ENCODE peak calls at places on chromosome 16, in nine cellular contexts. W is stomach, T is PC-9, E is left ventricle myocardium inferior, P is ovary, K is pancreas, A is adrenal gland, D is mesendoderm, U is kidney. V is an unnamed sample.
A peak's percentile ranks its signal among the peaks of the same experiment; 100 is the strongest.

GRCh38 chr16:48611329-48612137 is 1.6 kb upstream of the N4BP1 start:
- DNase-seq in W (peak; percentile 62), T (peak; percentile 66), E (no peak), P (no peak), K (no peak), A (no peak), D (peak; percentile 89), U (no peak), V (peak; percentile 70)

GRCh38 chr16:27365142-27366089 is 36.6 kb upstream of the IL21R start:
- DNase-seq in W (no peak), T (peak; percentile 92), E (no peak), P (no peak), K (no peak), A (no peak), D (peak; percentile 75), U (no peak), V (no peak)

GRCh38 chr16:56776562-56776961 is 46.6 kb downstream of the NUP93 start:
- DNase-seq in W (peak; percentile 66), T (no peak), E (peak; percentile 17), P (peak; percentile 50), K (peak; percentile 67), A (peak; percentile 38), D (no peak), U (no peak), V (no peak)

GRCh38 chr16:29770250-29770929 is 7.7 kb upstream of the ZG16 start:
- DNase-seq in W (no peak), T (no peak), E (no peak), P (no peak), K (no peak), A (no peak), D (no peak), U (no peak), V (no peak)

GRCh38 chr16:16197966-16198365 is 25.3 kb downstream of the ABCC6 start:
- DNase-seq in W (no peak), T (no peak), E (no peak), P (no peak), K (no peak), A (no peak), D (no peak), U (no peak), V (no peak)

GRCh38 chr16:80585764-80586163 is 45.0 kb downstream of the DYNLRB2 start:
- DNase-seq in W (no peak), T (no peak), E (no peak), P (no peak), K (no peak), A (no peak), D (no peak), U (no peak), V (no peak)

GRCh38 chr16:66079671-66080070 is 286.8 kb upstream of the CDH5 start:
- DNase-seq in W (no peak), T (no peak), E (no peak), P (no peak), K (no peak), A (no peak), D (no peak), U (no peak), V (no peak)

GRCh38 chr16:65121870-65122723 is at the start of gene CDH11:
- DNase-seq in W (peak; percentile 25), T (no peak), E (peak; percentile 60), P (peak; percentile 90), K (peak; percentile 25), A (peak; percentile 38), D (peak; percentile 81), U (peak; percentile 93), V (no peak)

GRCh38 chr16:89455692-89456091 is 34.7 kb downstream of the ANKRD11 start:
- DNase-seq in W (no peak), T (no peak), E (no peak), P (no peak), K (no peak), A (no peak), D (no peak), U (no peak), V (no peak)

GRCh38 chr16:80198995-80199299 is 341.8 kb upstream of the DYNLRB2 start:
- DNase-seq in W (no peak), T (no peak), E (no peak), P (no peak), K (no peak), A (no peak), D (no peak), U (no peak), V (no peak)

GRCh38 chr16:89066746-89067145 is 26.9 kb upstream of the ACSF3 start:
- DNase-seq in W (no peak), T (no peak), E (no peak), P (no peak), K (no peak), A (no peak), D (no peak), U (no peak), V (no peak)

GRCh38 chr16:81737885-81738536 is 41.1 kb upstream of the PLCG2 start:
- DNase-seq in W (peak; percentile 92), T (peak; percentile 86), E (peak; percentile 71), P (peak; percentile 63), K (peak; percentile 86), A (peak; percentile 91), D (peak; percentile 89), U (peak; percentile 87), V (peak; percentile 88)
- H3K4me3 ChIP-seq in W (peak overlapping the region; percentile 31), T (no peak overlapping the region), E (peak overlapping the region; percentile 51), P (no peak overlapping the region), K (peak overlapping the region; percentile 29), A (no peak overlapping the region), D (no peak overlapping the region), U (peak overlapping the region; percentile 20), V (no peak overlapping the region)

GRCh38 chr16:70526403-70526802 is 2.8 kb downstream of the SF3B3 start:
- DNase-seq in W (no peak), T (no peak), E (no peak), P (no peak), K (no peak), A (no peak), D (no peak), U (no peak), V (no peak)

GRCh38 chr16:70523621-70524405 is at the start of gene SF3B3:
- DNase-seq in W (peak; percentile 69), T (peak; percentile 49), E (no peak), P (peak; percentile 67), K (peak; percentile 58), A (peak; percentile 74), D (peak; percentile 79), U (peak; percentile 80), V (peak; percentile 78)

GRCh38 chr16:70527315-70527996 is 3.8 kb downstream of the SF3B3 start:
- DNase-seq in W (no peak), T (no peak), E (no peak), P (no peak), K (no peak), A (no peak), D (no peak), U (no peak), V (no peak)

GRCh38 chr16:70534949-70535348 is 11.3 kb downstream of the SF3B3 start:
- DNase-seq in W (no peak), T (no peak), E (no peak), P (no peak), K (no peak), A (no peak), D (no peak), U (no peak), V (no peak)

DNA sequence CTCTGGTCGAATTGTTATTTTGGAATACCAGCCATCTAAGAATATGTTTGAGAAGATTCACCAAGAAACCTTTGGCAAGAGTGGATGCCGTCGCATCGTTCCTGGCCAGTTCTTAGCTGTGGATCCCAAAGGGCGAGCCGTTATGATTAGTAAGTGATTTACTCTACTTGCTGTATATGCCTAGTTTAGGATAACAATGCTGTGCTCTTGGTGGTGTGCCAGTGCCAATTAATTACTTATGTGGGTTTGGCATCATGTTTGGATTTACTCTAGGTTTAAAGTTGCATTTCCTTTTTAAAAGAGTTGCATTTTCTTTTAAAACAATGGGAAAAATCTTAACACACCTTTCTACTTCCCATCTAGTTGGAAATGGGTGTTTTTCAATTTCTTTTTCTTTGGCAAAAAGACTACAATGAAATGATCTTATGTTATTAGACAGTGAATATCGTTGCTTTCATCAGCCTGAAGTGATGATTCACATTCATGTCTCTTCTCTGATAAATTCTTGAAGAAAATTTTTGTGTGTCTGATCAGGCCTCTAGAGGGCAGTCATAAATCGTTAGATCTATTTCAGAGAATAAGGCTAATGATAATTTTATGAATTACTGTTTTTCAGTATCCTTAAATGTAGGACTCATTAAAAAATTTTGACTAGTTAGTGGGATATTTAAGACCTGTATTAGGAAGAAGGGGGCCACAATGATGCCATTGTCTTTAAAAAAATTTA is 5.6 kb downstream of the SF3B3 start:
- DNase-seq in W (no peak), T (peak; percentile 63), E (no peak), P (no peak), K (no peak), A (no peak), D (peak; percentile 22), U (no peak), V (peak; percentile 40)
- H3K27ac ChIP-seq in W (no peak overlapping the region), T (peak overlapping the region; percentile 64), E (no peak overlapping the region), P (no peak overlapping the region), K (no peak overlapping the region), A (peak overlapping the region; percentile 33), D (no peak overlapping the region), U (no peak overlapping the region), V (no peak overlapping the region)

DNA sequence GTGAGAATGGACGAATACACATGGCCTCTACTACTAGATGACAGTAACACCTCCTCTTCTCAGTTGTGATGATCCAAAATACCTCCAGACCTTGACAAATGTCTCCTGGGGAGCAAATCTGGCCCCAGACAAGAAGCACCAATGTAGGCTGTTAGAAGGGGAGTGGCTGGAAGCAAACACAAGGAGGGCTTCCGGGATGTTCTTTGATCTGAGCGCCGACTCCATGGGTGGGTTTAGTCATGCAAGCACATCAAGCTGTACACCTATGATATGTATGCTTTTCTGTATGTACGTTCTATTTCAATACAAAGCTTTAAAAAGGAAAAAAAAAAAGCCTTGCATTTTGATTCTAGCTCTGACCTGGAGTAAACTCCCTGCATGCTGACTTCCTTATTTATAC is 61.4 kb downstream of the ARHGAP17 start:
- DNase-seq in W (no peak), T (no peak), E (no peak), P (no peak), K (no peak), A (no peak), D (no peak), U (no peak), V (no peak)
- H3K36me3 ChIP-seq in W (peaks cover 100% of the 10 kb centered on the region), T (no peaks in the 10 kb centered on the region), E (peaks cover 100% of the 10 kb centered on the region), P (no peaks in the 10 kb centered on the region), K (peaks cover 1% of the 10 kb centered on the region), A (no peaks in the 10 kb centered on the region), D (peaks cover 5% of the 10 kb centered on the region), U (peaks cover 60% of the 10 kb centered on the region), V (peaks cover 16% of the 10 kb centered on the region)

GRCh38 chr16:2190659-2191445 is 5.6 kb downstream of the CASKIN1 start:
- DNase-seq in W (no peak), T (no peak), E (no peak), P (no peak), K (no peak), A (no peak), D (no peak), U (no peak), V (no peak)
- H3K4me3 ChIP-seq in W (no peak overlapping the region), T (no peak overlapping the region), E (no peak overlapping the region), P (no peak overlapping the region), K (no peak overlapping the region), A (no peak overlapping the region), D (no peak overlapping the region), U (no peak overlapping the region), V (no peak overlapping the region)

DNA sequence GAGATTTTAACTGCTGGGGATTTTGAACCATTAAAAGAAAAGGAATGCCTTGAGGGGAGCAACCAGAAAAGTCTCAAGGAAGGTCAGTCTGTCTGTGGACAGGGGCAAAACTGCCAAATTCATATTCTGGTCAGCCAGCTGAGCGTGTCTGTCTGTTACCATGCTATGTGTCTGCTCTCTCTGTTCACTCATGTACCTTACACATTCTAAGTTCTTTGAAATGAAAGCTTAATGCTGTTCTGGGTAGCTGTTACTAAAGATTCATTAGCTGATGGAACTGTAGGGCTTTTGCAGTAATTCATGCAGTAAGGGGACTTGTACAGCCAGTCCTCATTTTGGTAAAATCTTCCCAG is 115.8 kb downstream of the MRTFB start:
- DNase-seq in W (no peak), T (no peak), E (no peak), P (no peak), K (no peak), A (no peak), D (no peak), U (no peak), V (no peak)
- H3K27ac ChIP-seq in W (peak overlapping the region; percentile 42), T (no peak overlapping the region), E (peak overlapping the region; percentile 83), P (no peak overlapping the region), K (no peak overlapping the region), A (peak overlapping the region; percentile 72), D (no peak overlapping the region), U (no peak overlapping the region), V (peak overlapping the region; percentile 44)